ENCODE peak calls at places on chromosomes 4 and X, in ten cellular contexts. One of them, this sample, is unnamed.

GRCh38 chr4:8739820-8740665 is 131.6 kb downstream of the HMX1 start:
- DNase-seq in CD4-positive, alpha-beta T cell: no peak
- DNase-seq in endodermal cell: peak
- DNase-seq in heart left ventricle: no peak
- DNase-seq in SK-N-SH: peak
- DNase-seq in lung: no peak
- DNase-seq in heart right ventricle: no peak
- DNase-seq in IMR-90: no peak
- DNase-seq in H9: peak
- DNase-seq in dorsolateral prefrontal cortex: no peak
- DNase-seq in this sample: peak

GRCh38 chr4:104693601-104694201 is 199.0 kb upstream of the CXXC4 start:
- DNase-seq in CD4-positive, alpha-beta T cell: no peak
- DNase-seq in endodermal cell: no peak
- DNase-seq in heart left ventricle: no peak
- DNase-seq in SK-N-SH: peak
- DNase-seq in lung: no peak
- DNase-seq in heart right ventricle: no peak
- DNase-seq in IMR-90: peak
- DNase-seq in H9: no peak
- DNase-seq in dorsolateral prefrontal cortex: no peak
- DNase-seq in this sample: no peak

GRCh38 chr4:183840311-183840710 is 64.8 kb upstream of the STOX2 start:
- DNase-seq in CD4-positive, alpha-beta T cell: peak
- DNase-seq in endodermal cell: peak
- DNase-seq in heart left ventricle: peak
- DNase-seq in SK-N-SH: peak
- DNase-seq in lung: peak
- DNase-seq in heart right ventricle: peak
- DNase-seq in IMR-90: peak
- DNase-seq in H9: peak
- DNase-seq in dorsolateral prefrontal cortex: peak
- DNase-seq in this sample: peak

GRCh38 chr4:87843936-87844335 is 11.2 kb downstream of the MEPE start:
- DNase-seq in CD4-positive, alpha-beta T cell: no peak
- DNase-seq in endodermal cell: no peak
- DNase-seq in heart left ventricle: no peak
- DNase-seq in SK-N-SH: no peak
- DNase-seq in lung: no peak
- DNase-seq in heart right ventricle: no peak
- DNase-seq in IMR-90: peak
- DNase-seq in H9: no peak
- DNase-seq in dorsolateral prefrontal cortex: no peak
- DNase-seq in this sample: no peak

GRCh38 chr4:96675916-96676315 is 836.0 kb downstream of the PDHA2 start:
- DNase-seq in CD4-positive, alpha-beta T cell: no peak
- DNase-seq in endodermal cell: no peak
- DNase-seq in heart left ventricle: no peak
- DNase-seq in SK-N-SH: no peak
- DNase-seq in lung: no peak
- DNase-seq in heart right ventricle: no peak
- DNase-seq in IMR-90: no peak
- DNase-seq in H9: no peak
- DNase-seq in dorsolateral prefrontal cortex: no peak
- DNase-seq in this sample: no peak

GRCh38 chr4:159017323-159018036 is 85.4 kb upstream of the RAPGEF2 start:
- DNase-seq in CD4-positive, alpha-beta T cell: no peak
- DNase-seq in endodermal cell: no peak
- DNase-seq in heart left ventricle: no peak
- DNase-seq in SK-N-SH: no peak
- DNase-seq in lung: no peak
- DNase-seq in heart right ventricle: no peak
- DNase-seq in IMR-90: no peak
- DNase-seq in H9: no peak
- DNase-seq in dorsolateral prefrontal cortex: no peak
- DNase-seq in this sample: no peak

GRCh38 chrX:8692886-8693285 is 39.1 kb downstream of the ANOS1 start:
- DNase-seq in CD4-positive, alpha-beta T cell: no peak
- DNase-seq in endodermal cell: no peak
- DNase-seq in heart left ventricle: no peak
- DNase-seq in SK-N-SH: no peak
- DNase-seq in lung: no peak
- DNase-seq in heart right ventricle: no peak
- DNase-seq in IMR-90: no peak
- DNase-seq in H9: no peak
- DNase-seq in dorsolateral prefrontal cortex: no peak
- DNase-seq in this sample: no peak

GRCh38 chrX:56385336-56385735 is 153.2 kb downstream of the KLF8 start:
- DNase-seq in CD4-positive, alpha-beta T cell: peak
- DNase-seq in endodermal cell: no peak
- DNase-seq in heart left ventricle: no peak
- DNase-seq in SK-N-SH: no peak
- DNase-seq in lung: no peak
- DNase-seq in heart right ventricle: no peak
- DNase-seq in IMR-90: no peak
- DNase-seq in H9: no peak
- DNase-seq in dorsolateral prefrontal cortex: no peak
- DNase-seq in this sample: no peak

GRCh38 chr4:162510937-162511336 is 347.1 kb upstream of the FSTL5 start:
- DNase-seq in CD4-positive, alpha-beta T cell: no peak
- DNase-seq in endodermal cell: no peak
- DNase-seq in heart left ventricle: no peak
- DNase-seq in SK-N-SH: no peak
- DNase-seq in lung: no peak
- DNase-seq in heart right ventricle: no peak
- DNase-seq in IMR-90: no peak
- DNase-seq in H9: no peak
- DNase-seq in dorsolateral prefrontal cortex: no peak
- DNase-seq in this sample: no peak

GRCh38 chr4:1992468-1993168 is 16.2 kb downstream of the NELFA start:
- DNase-seq in CD4-positive, alpha-beta T cell: no peak
- DNase-seq in endodermal cell: peak
- DNase-seq in heart left ventricle: no peak
- DNase-seq in SK-N-SH: peak
- DNase-seq in lung: no peak
- DNase-seq in heart right ventricle: no peak
- DNase-seq in IMR-90: no peak
- DNase-seq in H9: peak
- DNase-seq in dorsolateral prefrontal cortex: no peak
- DNase-seq in this sample: no peak
- TF ChIP-seq CTCF in CD4-positive, alpha-beta T cell: no peak
- TF ChIP-seq CTCF in endodermal cell: peak
- TF ChIP-seq CTCF in heart left ventricle: no peak
- TF ChIP-seq CTCF in SK-N-SH: no peak
- TF ChIP-seq CTCF in lung: no peak
- TF ChIP-seq CTCF in heart right ventricle: no peak
- TF ChIP-seq CTCF in IMR-90: no peak
- TF ChIP-seq CTCF in H9: peak
- TF ChIP-seq CTCF in dorsolateral prefrontal cortex: no peak
- TF ChIP-seq CTCF in this sample: no peak

GRCh38 chrX:97405031-97405685 is 521.5 kb downstream of the RPA4 start:
- DNase-seq in CD4-positive, alpha-beta T cell: no peak
- DNase-seq in endodermal cell: no peak
- DNase-seq in heart left ventricle: no peak
- DNase-seq in SK-N-SH: no peak
- DNase-seq in lung: no peak
- DNase-seq in heart right ventricle: no peak
- DNase-seq in IMR-90: peak
- DNase-seq in H9: no peak
- DNase-seq in dorsolateral prefrontal cortex: no peak
- DNase-seq in this sample: no peak
- TF ChIP-seq CTCF in CD4-positive, alpha-beta T cell: no peak
- TF ChIP-seq CTCF in endodermal cell: no peak
- TF ChIP-seq CTCF in heart left ventricle: no peak
- TF ChIP-seq CTCF in SK-N-SH: no peak
- TF ChIP-seq CTCF in lung: no peak
- TF ChIP-seq CTCF in heart right ventricle: no peak
- TF ChIP-seq CTCF in IMR-90: no peak
- TF ChIP-seq CTCF in H9: no peak
- TF ChIP-seq CTCF in dorsolateral prefrontal cortex: no peak
- TF ChIP-seq CTCF in this sample: no peak

DNA sequence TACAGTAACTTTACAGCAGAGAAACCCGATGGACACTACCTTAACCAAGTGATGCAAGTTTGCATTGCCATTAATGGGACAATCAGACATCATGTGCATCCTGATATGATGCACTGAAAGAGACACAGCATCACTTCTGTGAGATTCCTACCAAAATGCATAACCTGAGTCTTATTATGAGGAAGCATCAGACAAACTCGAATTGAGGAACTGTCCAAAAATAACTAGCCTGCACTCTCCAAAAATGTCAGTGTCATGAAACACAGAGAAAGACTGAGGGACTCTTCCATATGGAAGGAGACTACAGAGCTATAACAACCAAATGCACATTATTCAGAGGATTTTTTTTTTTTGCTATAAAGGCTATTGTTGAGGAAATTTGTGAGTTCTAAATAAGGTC is 66.6 kb upstream of the IQSEC2 start:
- DNase-seq in CD4-positive, alpha-beta T cell: no peak
- DNase-seq in endodermal cell: no peak
- DNase-seq in heart left ventricle: no peak
- DNase-seq in SK-N-SH: no peak
- DNase-seq in lung: no peak
- DNase-seq in heart right ventricle: no peak
- DNase-seq in IMR-90: no peak
- DNase-seq in H9: no peak
- DNase-seq in dorsolateral prefrontal cortex: no peak
- DNase-seq in this sample: no peak
- TF ChIP-seq CTCF in CD4-positive, alpha-beta T cell: no peak
- TF ChIP-seq CTCF in endodermal cell: no peak
- TF ChIP-seq CTCF in heart left ventricle: no peak
- TF ChIP-seq CTCF in SK-N-SH: no peak
- TF ChIP-seq CTCF in lung: no peak
- TF ChIP-seq CTCF in heart right ventricle: no peak
- TF ChIP-seq CTCF in IMR-90: no peak
- TF ChIP-seq CTCF in H9: no peak
- TF ChIP-seq CTCF in dorsolateral prefrontal cortex: no peak
- TF ChIP-seq CTCF in this sample: no peak

DNA sequence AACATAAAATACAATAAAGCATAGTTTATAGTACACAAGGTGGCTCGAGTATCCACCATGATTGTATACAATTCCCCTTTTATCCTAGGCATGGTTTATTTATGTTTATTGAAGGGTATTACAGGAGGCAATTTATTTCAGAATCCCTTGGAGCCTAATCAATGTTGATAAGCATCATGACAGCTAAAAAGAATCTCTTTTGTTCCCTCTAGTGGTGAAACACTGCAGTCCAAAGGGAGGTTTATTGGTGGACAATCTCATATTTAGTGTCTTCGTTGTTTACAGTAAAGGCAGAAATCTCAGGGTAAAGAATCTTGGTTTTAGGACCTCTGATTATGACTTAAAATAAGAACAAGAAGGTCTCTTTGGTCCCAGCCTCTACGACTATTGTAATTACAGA is 1712.5 kb downstream of the C4orf33 start:
- DNase-seq in CD4-positive, alpha-beta T cell: no peak
- DNase-seq in endodermal cell: no peak
- DNase-seq in heart left ventricle: no peak
- DNase-seq in SK-N-SH: peak
- DNase-seq in lung: no peak
- DNase-seq in heart right ventricle: no peak
- DNase-seq in IMR-90: no peak
- DNase-seq in H9: no peak
- DNase-seq in dorsolateral prefrontal cortex: no peak
- DNase-seq in this sample: no peak
- TF ChIP-seq CTCF in CD4-positive, alpha-beta T cell: no peak
- TF ChIP-seq CTCF in endodermal cell: peak
- TF ChIP-seq CTCF in heart left ventricle: no peak
- TF ChIP-seq CTCF in SK-N-SH: peak
- TF ChIP-seq CTCF in lung: no peak
- TF ChIP-seq CTCF in heart right ventricle: no peak
- TF ChIP-seq CTCF in IMR-90: peak
- TF ChIP-seq CTCF in H9: peak
- TF ChIP-seq CTCF in dorsolateral prefrontal cortex: peak
- TF ChIP-seq CTCF in this sample: no peak

GRCh38 chrX:33272986-33273385 is 61.6 kb upstream of the DMD start:
- DNase-seq in CD4-positive, alpha-beta T cell: no peak
- DNase-seq in endodermal cell: no peak
- DNase-seq in heart left ventricle: no peak
- DNase-seq in SK-N-SH: no peak
- DNase-seq in lung: no peak
- DNase-seq in heart right ventricle: no peak
- DNase-seq in IMR-90: no peak
- DNase-seq in H9: no peak
- DNase-seq in dorsolateral prefrontal cortex: no peak
- DNase-seq in this sample: no peak

GRCh38 chrX:33273521-33273920 is 62.2 kb upstream of the DMD start:
- DNase-seq in CD4-positive, alpha-beta T cell: no peak
- DNase-seq in endodermal cell: no peak
- DNase-seq in heart left ventricle: no peak
- DNase-seq in SK-N-SH: no peak
- DNase-seq in lung: no peak
- DNase-seq in heart right ventricle: no peak
- DNase-seq in IMR-90: peak
- DNase-seq in H9: no peak
- DNase-seq in dorsolateral prefrontal cortex: no peak
- DNase-seq in this sample: no peak

GRCh38 chrX:33277046-33277445 is 65.7 kb upstream of the DMD start:
- DNase-seq in CD4-positive, alpha-beta T cell: no peak
- DNase-seq in endodermal cell: no peak
- DNase-seq in heart left ventricle: no peak
- DNase-seq in SK-N-SH: no peak
- DNase-seq in lung: no peak
- DNase-seq in heart right ventricle: no peak
- DNase-seq in IMR-90: no peak
- DNase-seq in H9: no peak
- DNase-seq in dorsolateral prefrontal cortex: no peak
- DNase-seq in this sample: no peak
- TF ChIP-seq CTCF in CD4-positive, alpha-beta T cell: no peak
- TF ChIP-seq CTCF in endodermal cell: no peak
- TF ChIP-seq CTCF in heart left ventricle: no peak
- TF ChIP-seq CTCF in SK-N-SH: no peak
- TF ChIP-seq CTCF in lung: no peak
- TF ChIP-seq CTCF in heart right ventricle: no peak
- TF ChIP-seq CTCF in IMR-90: no peak
- TF ChIP-seq CTCF in H9: no peak
- TF ChIP-seq CTCF in dorsolateral prefrontal cortex: no peak
- TF ChIP-seq CTCF in this sample: no peak

This sample was measured in right atrium auricular region.